ENCODE peak calls at places on chromosomes 13 and 19, in six cellular contexts. Z is gastrocnemius medialis, X is transverse colon, N is stomach, R is adrenal gland, H is ovary. Q is an unnamed sample. For H3K9me3, the result is how much of the 10 kb centered on the place peaks cover.

GRCh38 chr13:40026174-40026585 is 370.7 kb downstream of the COG6 start:
- DNase-seq in Z (no peak), X (no peak), N (no peak), R (no peak), H (no peak), Q (no peak)

GRCh38 chr13:20131057-20131832 is 29.6 kb downstream of the GJA3 start:
- DNase-seq in Z (no peak), X (no peak), N (no peak), R (no peak), H (no peak), Q (no peak)

GRCh38 chr13:110551284-110551683 is 10.2 kb downstream of the RAB20 start:
- DNase-seq in Z (no peak), X (no peak), N (no peak), R (no peak), H (no peak), Q (no peak)

GRCh38 chr19:53467138-53467502 is 413 bp upstream of the ZNF813 start:
- DNase-seq in Z (no peak), X (peak), N (no peak), R (no peak), H (no peak), Q (no peak)

GRCh38 chr13:76421011-76421410 is 465.2 kb downstream of the KCTD12 start:
- DNase-seq in Z (no peak), X (no peak), N (no peak), R (no peak), H (no peak), Q (no peak)

GRCh38 chr19:42287017-42287825 is 14.7 kb upstream of the PRR19 start:
- DNase-seq in Z (no peak), X (no peak), N (no peak), R (no peak), H (no peak), Q (no peak)

GRCh38 chr13:98941536-98941935 is 36.3 kb downstream of the DOCK9 start:
- DNase-seq in Z (no peak), X (no peak), N (no peak), R (no peak), H (no peak), Q (no peak)

GRCh38 chr13:77431449-77431848 is 104.1 kb upstream of the SCEL start:
- DNase-seq in Z (no peak), X (no peak), N (no peak), R (no peak), H (no peak), Q (no peak)

GRCh38 chr13:26518433-26519084 is 38.9 kb upstream of the WASF3 start:
- DNase-seq in Z (no peak), X (no peak), N (no peak), R (no peak), H (no peak), Q (no peak)

GRCh38 chr19:46863818-46864629 is 3.2 kb downstream of the ARHGAP35 start:
- DNase-seq in Z (no peak), X (no peak), N (peak), R (no peak), H (no peak), Q (no peak)

GRCh38 chr19:39224910-39225309 is 19.9 kb downstream of the IFNL3 start:
- DNase-seq in Z (no peak), X (no peak), N (no peak), R (no peak), H (no peak), Q (no peak)

DNA sequence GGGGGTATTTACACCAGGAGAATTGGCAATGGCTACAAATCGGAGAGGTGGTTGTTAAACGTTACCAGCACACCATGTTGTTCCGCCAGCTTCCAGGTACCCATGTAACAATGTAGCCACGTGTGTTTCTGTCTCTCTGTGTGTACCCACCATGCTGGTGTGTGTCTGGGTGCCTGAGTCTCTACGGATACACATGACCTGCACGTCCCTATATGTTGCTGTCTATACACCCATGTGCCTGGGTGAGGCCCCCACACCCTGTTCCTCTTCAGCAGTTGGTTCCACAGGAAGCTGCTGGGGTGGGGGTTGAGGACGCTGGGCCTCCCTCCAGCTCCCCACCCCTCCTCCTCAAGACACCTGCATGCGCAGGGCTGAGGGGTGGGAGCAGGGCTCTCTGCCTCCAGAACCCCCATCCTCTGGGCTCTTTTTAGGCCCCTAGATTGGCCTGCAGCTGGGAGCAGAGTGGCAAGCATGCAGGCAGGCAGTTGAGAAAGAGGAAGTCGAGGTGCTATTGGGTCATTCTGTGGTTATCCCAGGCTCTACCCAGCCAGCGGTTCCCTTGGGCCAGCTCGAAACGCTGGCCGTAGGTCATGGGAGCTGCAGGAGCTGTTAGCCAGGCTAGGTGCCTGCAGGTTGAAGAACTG is at the start of gene ARHGEF18:
- DNase-seq in Z (no peak), X (peak), N (no peak), R (peak), H (peak), Q (no peak)
- TF ChIP-seq POLR2A in Z (no peak), X (peak), N (no peak), R (no peak), H (no peak), Q (no peak)

DNA sequence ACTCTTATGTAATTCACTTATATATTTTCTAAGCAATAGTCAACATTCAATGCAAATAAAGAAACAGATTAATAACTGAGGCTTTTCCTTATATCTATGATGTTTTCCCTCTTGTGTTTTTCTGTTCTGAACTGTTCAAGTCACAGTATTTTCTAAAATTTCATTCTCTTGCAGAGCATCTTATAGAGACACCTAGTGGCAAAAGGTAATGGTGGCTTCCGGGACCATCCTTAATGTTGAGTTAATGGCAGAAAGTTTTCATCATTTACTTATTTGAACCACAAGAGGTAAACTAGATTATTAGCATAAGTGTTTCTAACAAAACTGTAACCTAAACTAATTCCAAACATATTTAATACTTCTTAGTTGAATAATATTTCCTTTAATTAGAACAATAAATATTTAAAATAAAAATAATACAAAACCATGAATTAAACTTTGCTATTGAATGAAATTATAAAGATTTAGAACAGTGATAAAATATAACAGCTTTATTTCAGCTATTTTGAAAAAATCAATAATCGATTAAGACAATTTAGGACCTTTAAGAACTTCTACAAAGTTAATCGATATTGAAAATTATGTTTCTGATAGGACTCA is 1.7 kb upstream of the SLITRK5 start:
- DNase-seq in Z (no peak), X (no peak), N (no peak), R (no peak), H (no peak), Q (no peak)
- TF ChIP-seq CTCF in Z (no peak), X (no peak), N (no peak), R (peak), H (no peak), Q (no peak)

GRCh38 chr19:36775768-36776167 is 3.2 kb upstream of the ZNF850 start:
- DNase-seq in Z (no peak), X (no peak), N (no peak), R (peak), H (peak), Q (no peak)
- H3K9me3 ChIP-seq in Z (under half), X (under half), N (under half), R (under half), H (under half), Q (under half)

GRCh38 chr13:31200636-31200970 is 828 bp downstream of the B3GLCT start:
- DNase-seq in Z (no peak), X (peak), N (peak), R (peak), H (no peak), Q (no peak)

GRCh38 chr13:31201341-31202024 is 1.7 kb downstream of the B3GLCT start:
- DNase-seq in Z (no peak), X (no peak), N (no peak), R (peak), H (no peak), Q (no peak)

GRCh38 chr13:31199527-31199848 is 287 bp upstream of the B3GLCT start:
- DNase-seq in Z (no peak), X (no peak), N (no peak), R (no peak), H (no peak), Q (no peak)

GRCh38 chr13:31198524-31198923 is 1.3 kb upstream of the B3GLCT start:
- DNase-seq in Z (no peak), X (no peak), N (no peak), R (no peak), H (no peak), Q (no peak)

DNA sequence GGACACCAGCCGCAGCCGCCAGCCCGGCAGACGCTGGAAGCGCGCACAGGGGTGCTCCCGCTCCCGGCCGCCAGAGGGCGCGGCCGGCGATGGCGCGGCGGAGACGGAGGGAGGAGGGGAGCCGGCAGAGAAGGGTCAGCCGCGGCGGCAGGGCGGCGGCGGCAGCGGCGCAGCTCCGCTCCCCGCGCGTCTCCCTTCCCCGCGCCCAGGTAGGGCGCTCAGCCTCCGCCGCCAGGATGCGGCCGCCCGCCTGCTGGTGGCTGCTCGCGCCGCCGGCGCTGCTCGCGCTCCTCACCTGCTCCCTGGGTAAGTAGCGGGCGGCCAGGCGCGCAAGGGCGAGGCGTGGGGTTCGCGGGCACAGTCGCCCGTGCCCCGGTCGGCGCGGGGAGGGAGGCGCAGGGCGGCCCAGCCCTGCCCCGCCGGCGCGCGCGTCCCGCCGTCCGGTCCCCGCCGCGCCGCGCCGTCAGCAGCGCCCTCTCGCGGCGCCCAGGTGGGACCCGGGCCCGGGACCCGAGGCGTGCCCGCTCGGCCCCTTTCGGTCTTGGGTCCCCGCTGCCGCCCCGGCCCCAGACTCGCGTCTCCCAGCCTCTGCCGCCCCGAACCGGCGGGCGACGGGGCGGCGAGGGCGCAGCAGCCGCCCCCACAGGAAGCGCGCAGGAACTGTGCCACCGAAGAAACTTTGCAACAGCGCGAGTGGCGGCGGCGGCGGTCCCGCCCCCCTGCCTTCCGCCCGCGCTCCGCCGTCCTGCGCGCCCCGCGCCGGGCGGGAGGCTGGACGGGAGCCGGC is at the start of gene B3GLCT:
- DNase-seq in Z (peak), X (peak), N (peak), R (peak), H (peak), Q (no peak)
- TF ChIP-seq POLR2A in Z (peak), X (no peak), N (no peak), R (no peak), H (no peak), Q (no peak)

GRCh38 chr19:30718014-30718413 is 345.8 kb downstream of the ZNF536 start:
- DNase-seq in Z (no peak), X (no peak), N (no peak), R (no peak), H (no peak), Q (no peak)

GRCh38 chr19:30719991-30720329 is 347.8 kb downstream of the ZNF536 start:
- DNase-seq in Z (no peak), X (no peak), N (no peak), R (peak), H (no peak), Q (no peak)

GRCh38 chr19:30718728-30719127 is 346.5 kb downstream of the ZNF536 start:
- DNase-seq in Z (no peak), X (peak), N (no peak), R (peak), H (no peak), Q (no peak)

GRCh38 chr19:30717381-30717780 is 345.2 kb downstream of the ZNF536 start:
- DNase-seq in Z (no peak), X (no peak), N (no peak), R (no peak), H (no peak), Q (no peak)

DNA sequence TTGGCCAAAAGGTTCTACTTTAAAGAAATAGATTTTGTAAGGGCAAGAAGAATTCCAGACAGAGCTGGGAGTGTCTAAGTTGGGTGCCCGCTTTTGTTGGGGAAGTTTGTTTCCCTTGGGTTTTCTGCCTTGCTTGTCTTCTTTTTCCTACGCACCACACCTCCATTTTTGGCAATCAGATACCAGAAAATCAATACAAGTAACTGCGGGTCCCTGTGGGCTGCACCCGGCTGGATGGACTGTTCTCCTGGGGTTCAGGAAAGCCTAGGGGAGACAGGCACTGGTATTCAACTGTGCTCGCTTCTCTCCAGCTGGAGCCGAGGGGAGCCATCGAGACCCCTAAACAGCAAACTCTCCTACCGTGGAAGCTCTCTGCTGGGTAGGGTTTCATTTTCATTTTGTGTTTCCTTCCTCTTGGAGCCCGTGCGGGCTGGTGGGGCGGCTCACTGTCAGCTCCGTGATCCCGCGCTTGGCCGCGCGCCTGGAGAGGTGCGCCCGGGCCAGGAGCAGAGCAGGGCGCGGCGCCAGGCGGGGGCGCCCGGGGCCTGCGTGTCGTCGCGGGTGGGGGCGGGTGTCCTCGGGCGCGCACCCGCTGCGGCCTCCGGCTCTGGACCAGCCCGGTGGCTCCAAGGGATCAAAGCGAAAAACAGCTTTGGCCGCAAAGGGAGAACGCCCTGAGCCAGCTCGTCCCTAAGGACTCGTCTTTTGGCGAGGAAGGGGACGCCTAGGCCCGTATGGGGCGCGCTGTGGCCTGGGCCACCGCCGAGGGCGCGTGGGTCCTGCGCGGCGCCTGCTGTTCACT is 347.2 kb downstream of the ZNF536 start:
- DNase-seq in Z (peak), X (peak), N (peak), R (peak), H (peak), Q (no peak)
- TF ChIP-seq CTCF in Z (no peak), X (no peak), N (no peak), R (no peak), H (no peak), Q (peak)

GRCh38 chr19:57720878-57721277 is 6.5 kb downstream of the ZNF671 start:
- DNase-seq in Z (no peak), X (no peak), N (no peak), R (no peak), H (no peak), Q (no peak)

GRCh38 chr19:57719901-57720519 is 7.4 kb downstream of the ZNF671 start:
- DNase-seq in Z (no peak), X (no peak), N (no peak), R (no peak), H (no peak), Q (no peak)

GRCh38 chr19:57719424-57719823 is 8.0 kb downstream of the ZNF671 start:
- DNase-seq in Z (no peak), X (no peak), N (no peak), R (no peak), H (no peak), Q (no peak)
- H3K9me3 ChIP-seq in Z (under half), X (half or more), N (half or more), R (under half), H (half or more), Q (under half)

DNA sequence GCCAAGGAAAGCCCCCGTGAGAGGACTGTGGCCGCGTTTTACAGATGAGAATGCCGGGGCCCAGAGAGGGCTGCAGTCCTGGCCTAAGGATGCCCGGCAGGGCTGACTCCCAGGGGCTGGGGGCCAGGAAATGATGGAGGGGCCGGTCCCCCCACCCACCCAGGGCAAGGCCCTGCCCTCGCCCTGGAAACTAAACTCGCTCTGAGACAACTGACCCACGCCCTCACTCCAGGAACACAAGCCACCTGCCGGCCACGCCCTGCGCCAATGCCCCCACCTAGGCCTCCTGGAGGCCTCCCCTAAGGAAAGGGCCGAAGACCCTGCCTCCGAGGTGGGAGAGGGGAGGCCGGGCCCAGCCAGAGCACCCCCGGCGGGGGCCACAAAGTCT is 7.2 kb downstream of the ZBTB7A start:
- DNase-seq in Z (no peak), X (peak), N (peak), R (no peak), H (no peak), Q (no peak)
- TF ChIP-seq POLR2A in Z (no peak), X (peak), N (no peak), R (no peak), H (no peak), Q (no peak)

GRCh38 chr19:10965398-10965797 is 4.6 kb downstream of the SMARCA4 start:
- DNase-seq in Z (no peak), X (no peak), N (no peak), R (no peak), H (no peak), Q (no peak)

GRCh38 chr19:10962863-10963262 is 2.0 kb downstream of the SMARCA4 start:
- DNase-seq in Z (no peak), X (no peak), N (no peak), R (no peak), H (no peak), Q (no peak)

GRCh38 chr19:10963865-10964264 is 3.0 kb downstream of the SMARCA4 start:
- DNase-seq in Z (no peak), X (no peak), N (no peak), R (no peak), H (no peak), Q (no peak)

GRCh38 chr19:10966809-10967208 is 6.0 kb downstream of the SMARCA4 start:
- DNase-seq in Z (no peak), X (no peak), N (no peak), R (no peak), H (no peak), Q (no peak)

DNA sequence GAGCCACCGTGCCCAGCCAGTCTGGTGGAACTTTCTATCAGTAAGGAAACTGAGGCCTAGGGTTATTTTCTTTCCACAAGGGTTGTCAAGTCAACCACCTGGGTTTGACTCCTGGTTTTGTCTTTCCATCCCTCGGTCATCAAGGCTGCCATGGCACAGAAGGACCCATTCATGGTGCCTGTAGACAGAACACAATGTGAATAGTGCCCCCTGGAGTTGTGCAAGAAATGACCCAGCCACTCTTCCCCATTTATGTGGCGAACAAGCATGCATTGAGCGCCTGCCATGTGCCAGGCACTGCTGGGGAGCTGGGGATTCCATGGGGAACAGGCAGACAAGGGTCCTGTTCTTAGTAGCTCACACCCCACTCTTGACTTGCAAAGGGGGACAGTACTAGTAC is 4.1 kb downstream of the SMARCA4 start:
- DNase-seq in Z (no peak), X (no peak), N (no peak), R (no peak), H (no peak), Q (no peak)
- TF ChIP-seq CTCF in Z (no peak), X (no peak), N (no peak), R (no peak), H (no peak), Q (no peak)

Q was measured in esophagus muscularis mucosa.